ENCODE peak calls at places on chromosomes 6 and 20, in nine cellular contexts. B is HTR-8/SVneo; A is iPS-NIHi11; L is GM20000; Z is DMS 273 treated with DMSO at 0.1 percent for 48 hours; O is pancreas; D is activated CD4-positive, CD25-positive, alpha-beta regulatory T cell; S is activated CD4-positive, alpha-beta T cell treated with anti-CD3 and anti-CD28 coated beads, Interleukin-2, amount 10 ng/mL, durations not matched to agents 7 days and 5 days; J is fibroblast of lung. E is an unnamed sample.

GRCh38 chr20:46951840-46952497 is 57.3 kb downstream of the EYA2 start:
- DNase-seq in B (no peak), A (peak), L (no peak), Z (no peak), O (no peak), D (no peak), S (no peak), J (no peak), E (no peak)

GRCh38 chr6:120916844-120917243 is 417.4 kb downstream of the TBC1D32 start:
- DNase-seq in B (no peak), A (peak), L (no peak), Z (no peak), O (no peak), D (no peak), S (no peak), J (no peak), E (no peak)

GRCh38 chr6:25050356-25050755 is 114.6 kb upstream of the RIPOR2 start:
- DNase-seq in B (peak), A (no peak), L (peak), Z (peak), O (no peak), D (no peak), S (peak), J (peak), E (no peak)

GRCh38 chr6:6771964-6772363 is 183.4 kb downstream of the LY86 start:
- DNase-seq in B (no peak), A (no peak), L (no peak), Z (peak), O (no peak), D (no peak), S (no peak), J (no peak), E (no peak)

GRCh38 chr6:28368522-28368921 is 18.8 kb downstream of the ZKSCAN3 start:
- DNase-seq in B (no peak), A (no peak), L (peak), Z (no peak), O (no peak), D (no peak), S (no peak), J (no peak), E (no peak)

GRCh38 chr6:33000053-33000452 is 9.3 kb downstream of the HLA-DOA start:
- DNase-seq in B (no peak), A (peak), L (peak), Z (no peak), O (no peak), D (no peak), S (peak), J (no peak), E (peak)

GRCh38 chr6:33628401-33628964 is 7.4 kb downstream of the ITPR3 start:
- DNase-seq in B (no peak), A (no peak), L (no peak), Z (no peak), O (peak), D (no peak), S (no peak), J (no peak), E (no peak)

GRCh38 chr6:46612645-46613044 is 40.0 kb downstream of the CYP39A1 start:
- DNase-seq in B (no peak), A (no peak), L (no peak), Z (no peak), O (no peak), D (no peak), S (no peak), J (no peak), E (no peak)

GRCh38 chr6:97000138-97000537 is 75.6 kb downstream of the KLHL32 start:
- DNase-seq in B (no peak), A (no peak), L (no peak), Z (no peak), O (no peak), D (no peak), S (no peak), J (no peak), E (no peak)

GRCh38 chr6:54846243-54846856 is at the start of gene FAM83B:
- DNase-seq in B (peak), A (peak), L (no peak), Z (no peak), O (peak), D (no peak), S (no peak), J (no peak), E (peak)

GRCh38 chr6:16491666-16492322 is 253.4 kb downstream of the GMPR start:
- DNase-seq in B (no peak), A (no peak), L (no peak), Z (no peak), O (no peak), D (no peak), S (no peak), J (no peak), E (no peak)

E was measured in mesendoderm.